ENCODE peak calls at places on chromosome 19, in four cellular contexts. I is uterus, Z is HT1080, D is NCI-H2081. T is an unnamed sample.
A peak's percentile ranks its signal among the peaks of the same experiment; 100 is the strongest.

GRCh38 chr19:18461471-18461870 is 23.5 kb upstream of the ISYNA1 start:
- DNase-seq in D (no peak), Z (no peak), I (no peak), T (no peak)

GRCh38 chr19:35776102-35776788 is 881 bp downstream of the ARHGAP33 start:
- DNase-seq in I (no peak), D (no peak), Z (no peak), T (no peak)

GRCh38 chr19:5972355-5972731 is 5.6 kb downstream of the RANBP3 start:
- DNase-seq in D (no peak), Z (no peak), I (no peak), T (no peak)

GRCh38 chr19:45785097-45785496 is 2.8 kb upstream of the DMPK start:
- DNase-seq in Z (no peak), D (no peak), I (no peak), T (no peak)

GRCh38 chr19:55492362-55492944 is 4.2 kb downstream of the SSC5D start:
- DNase-seq in D (peak; percentile 71), I (peak; percentile 54), Z (no peak), T (no peak)

GRCh38 chr19:38229585-38230073 is 5.6 kb upstream of the DPF1 start:
- DNase-seq in D (peak; percentile 76), I (no peak), Z (peak; percentile 85), T (no peak)

GRCh38 chr19:51440052-51440451 is 18.2 kb downstream of the SIGLEC8 start:
- DNase-seq in Z (no peak), I (no peak), D (no peak), T (no peak)

GRCh38 chr19:16456652-16457194 is 15.0 kb downstream of the EPS15L1 start:
- DNase-seq in D (no peak), I (no peak), Z (no peak), T (no peak)

GRCh38 chr19:10981496-10981895 is 20.7 kb downstream of the SMARCA4 start:
- DNase-seq in D (no peak), Z (no peak), I (no peak), T (no peak)

GRCh38 chr19:44557933-44558332 is 28.5 kb upstream of the CEACAM20 start:
- DNase-seq in I (no peak), D (no peak), Z (no peak), T (no peak)

GRCh38 chr19:55094456-55095259 is 19.0 kb downstream of the EPS8L1 start:
- DNase-seq in Z (no peak), I (no peak), D (no peak), T (no peak)

GRCh38 chr19:4352701-4353121 is 9.3 kb downstream of the MPND start:
- DNase-seq in I (peak; percentile 57), D (no peak), Z (no peak), T (no peak)

GRCh38 chr19:7904074-7905020 is 670 bp downstream of the MAP2K7 start:
- DNase-seq in I (peak; percentile 58), D (no peak), Z (no peak), T (no peak)

GRCh38 chr19:35224681-35225604 is 3.6 kb downstream of the FAM187B start:
- DNase-seq in Z (no peak), D (no peak), I (no peak), T (no peak)

GRCh38 chr19:42480335-42481095 is 37.8 kb upstream of the CXCL17 start:
- DNase-seq in D (no peak), Z (peak; percentile 56), I (no peak), T (no peak)

GRCh38 chr19:23925285-23925684 is 10.6 kb downstream of the ZNF726 start:
- DNase-seq in D (no peak), I (no peak), Z (no peak), T (no peak)

GRCh38 chr19:27858981-27859581 is 1353.9 kb downstream of the UQCRFS1 start:
- DNase-seq in D (no peak), I (no peak), Z (no peak), T (no peak)

GRCh38 chr19:32870981-32871451 is 1.4 kb upstream of the SLC7A9 start:
- DNase-seq in I (no peak), Z (no peak), D (no peak), T (no peak)

GRCh38 chr19:30070970-30071632 is 129.1 kb downstream of the URI1 start:
- DNase-seq in I (no peak), D (no peak), Z (no peak), T (no peak)

GRCh38 chr19:48539503-48540096 is 12.4 kb upstream of the SULT2B1 start:
- DNase-seq in Z (peak; percentile 34), I (no peak), D (peak; percentile 93), T (no peak)

GRCh38 chr19:34732548-34733255 is 1.3 kb upstream of the ZNF181 start:
- DNase-seq in I (peak; percentile 28), D (no peak), Z (no peak), T (no peak)

GRCh38 chr19:41427647-41428480 is 690 bp upstream of the B3GNT8 start:
- DNase-seq in D (no peak), I (peak; percentile 54), Z (no peak), T (no peak)

GRCh38 chr19:11373166-11373884 is 1.1 kb upstream of the SWSAP1 start:
- DNase-seq in D (peak; percentile 77), Z (no peak), I (no peak), T (no peak)

GRCh38 chr19:10191347-10191746 is 3.4 kb downstream of the DNMT1 start:
- DNase-seq in I (peak; percentile 34), Z (peak; percentile 21), D (no peak), T (peak; percentile 86)

GRCh38 chr19:56097776-56098175 is 23.3 kb downstream of the ZNF787 start:
- DNase-seq in Z (no peak), D (no peak), I (no peak), T (no peak)

GRCh38 chr19:52945652-52946321 is 16.9 kb downstream of the ZNF816 start:
- DNase-seq in D (no peak), I (no peak), Z (no peak), T (no peak)

GRCh38 chr19:13554506-13555235 is 48.4 kb upstream of the CACNA1A start:
- DNase-seq in I (no peak), D (peak; percentile 8), Z (no peak), T (no peak)

GRCh38 chr19:9251236-9251635 is 506 bp downstream of the OR7E24 start:
- DNase-seq in Z (no peak), I (no peak), D (no peak), T (no peak)

GRCh38 chr19:39247701-39248664 is 673 bp downstream of the IFNL4 start:
- DNase-seq in D (no peak), I (no peak), Z (no peak), T (no peak)

GRCh38 chr19:10142701-10143375 is 23.1 kb upstream of the EIF3G start:
- DNase-seq in Z (no peak), I (no peak), D (no peak), T (no peak)

GRCh38 chr19:42555317-42555716 is 27.0 kb upstream of the CEACAM1 start:
- DNase-seq in I (no peak), D (no peak), Z (no peak), T (no peak)

GRCh38 chr19:44752123-44752815 is 3.8 kb downstream of the BCL3 start:
- DNase-seq in I (no peak), D (no peak), Z (no peak), T (no peak)

GRCh38 chr19:3950871-3951861 is 18.3 kb downstream of the NMRK2 start:
- DNase-seq in Z (no peak), D (no peak), I (no peak), T (no peak)

GRCh38 chr19:45637890-45638667 is 1.1 kb downstream of the EML2 start:
- DNase-seq in D (no peak), I (no peak), Z (peak; percentile 28), T (no peak)

GRCh38 chr19:17909017-17909732 is 23.6 kb upstream of the CCDC124 start:
- DNase-seq in D (no peak), Z (no peak), I (no peak), T (peak; percentile 57)

GRCh38 chr19:56736571-56736970 is 65.0 kb upstream of the ZNF835 start:
- DNase-seq in D (no peak), I (no peak), Z (no peak), T (no peak)

GRCh38 chr19:39802958-39803357 is 24.3 kb downstream of the LEUTX start:
- DNase-seq in D (no peak), Z (no peak), I (no peak), T (no peak)

GRCh38 chr19:29277107-29277506 is 64.2 kb upstream of the UQCRFS1 start:
- DNase-seq in D (no peak), I (no peak), Z (peak; percentile 80), T (no peak)

GRCh38 chr19:3136684-3137055 is 837 bp downstream of the GNA15 start:
- DNase-seq in Z (no peak), D (no peak), I (no peak), T (no peak)

GRCh38 chr19:10543420-10544241 is at the start of gene ATG4D:
- DNase-seq in Z (no peak), I (peak; percentile 69), D (peak; percentile 85), T (no peak)